ENCODE peak calls at places on chromosomes 2 and 18, in eight cellular contexts. Q is T-helper 17 cell; E is upper lobe of left lung; X is activated CD8-positive, alpha-beta T cell treated with anti-CD3 and anti-CD28 coated beads, Interleukin-2, amount 10 ng/mL, durations not matched to agents 7 days and 5 days; F is memory B cell; G is left lung; I is activated B cell treated with CpG ODN at 0.5 μM for 24 hours; R is CD4-positive, CD25-positive, alpha-beta regulatory T cell. K is an unnamed sample.

GRCh38 chr2:33091541-33092123 is 144.9 kb downstream of the LTBP1 start:
- ATAC-seq in Q (no peak), I (no peak), F (no peak), R (no peak), E (peak), G (no peak), X (no peak), K (peak)

GRCh38 chr2:221614274-221614673 is 42.2 kb upstream of the EPHA4 start:
- ATAC-seq in X (no peak), F (no peak), I (no peak), E (no peak), G (peak), Q (no peak), R (no peak), K (no peak)

GRCh38 chr2:180733330-180733729 is 247.1 kb upstream of the UBE2E3 start:
- ATAC-seq in I (no peak), E (no peak), X (no peak), F (no peak), Q (no peak), R (no peak), G (no peak), K (no peak)

GRCh38 chr2:80476535-80477117 is 172.1 kb upstream of the LRRTM1 start:
- ATAC-seq in G (no peak), Q (no peak), E (no peak), F (no peak), I (no peak), R (no peak), X (no peak), K (no peak)

GRCh38 chr2:148887349-148888002 is 12.4 kb downstream of the KIF5C start:
- ATAC-seq in I (peak), F (peak), X (peak), G (peak), Q (peak), R (no peak), E (no peak), K (no peak)

GRCh38 chr2:33478968-33479691 is 2.7 kb downstream of the RASGRP3 start:
- ATAC-seq in E (no peak), F (peak), Q (no peak), G (no peak), X (no peak), I (peak), R (no peak), K (no peak)

GRCh38 chr2:176527141-176527901 is 258.1 kb downstream of the MTX2 start:
- ATAC-seq in X (no peak), R (no peak), E (peak), I (no peak), G (peak), Q (no peak), F (no peak), K (peak)

GRCh38 chr18:69659142-69659651 is 258.5 kb downstream of the DOK6 start:
- ATAC-seq in X (no peak), I (no peak), R (no peak), F (no peak), Q (no peak), G (no peak), E (no peak), K (no peak)

GRCh38 chr2:64852771-64853241 is 136.4 kb upstream of the SLC1A4 start:
- ATAC-seq in E (peak), R (peak), Q (peak), F (peak), G (peak), X (no peak), I (peak), K (peak)

GRCh38 chr2:183078467-183079334 is at the start of gene DUSP19:
- ATAC-seq in X (peak), F (peak), G (peak), I (peak), R (peak), E (peak), Q (peak), K (peak)

GRCh38 chr2:39335930-39336329 is 92.2 kb upstream of the CDKL4 start:
- ATAC-seq in X (no peak), E (no peak), Q (no peak), I (no peak), R (no peak), G (no peak), F (no peak), K (no peak)

GRCh38 chr2:128503358-128504241 is 184.9 kb upstream of the HS6ST1 start:
- ATAC-seq in X (no peak), I (no peak), R (no peak), E (peak), Q (no peak), F (no peak), G (no peak), K (peak)

GRCh38 chr2:2806711-2807110 is 475.6 kb upstream of the MYT1L start:
- ATAC-seq in E (no peak), Q (no peak), F (no peak), G (no peak), R (no peak), X (no peak), I (no peak), K (no peak)

GRCh38 chr18:10095356-10095755 is 181.5 kb downstream of the VAPA start:
- ATAC-seq in X (no peak), I (no peak), F (no peak), E (no peak), Q (no peak), G (no peak), R (no peak), K (no peak)

GRCh38 chr2:226329180-226329579 is 470.4 kb downstream of the IRS1 start:
- ATAC-seq in Q (no peak), R (no peak), F (no peak), E (no peak), X (no peak), G (no peak), I (no peak), K (no peak)

GRCh38 chr2:240308111-240308651 is 127.3 kb upstream of the GPC1 start:
- ATAC-seq in I (no peak), E (no peak), G (no peak), X (no peak), R (no peak), F (no peak), Q (no peak), K (no peak)

GRCh38 chr2:25311866-25312575 is 29.7 kb downstream of the DNMT3A start:
- ATAC-seq in F (no peak), G (no peak), Q (no peak), E (no peak), R (no peak), X (no peak), I (no peak), K (no peak)

GRCh38 chr2:237041231-237041630 is 44.5 kb upstream of the COPS8 start:
- ATAC-seq in E (no peak), I (no peak), F (no peak), G (no peak), R (no peak), X (no peak), Q (no peak), K (no peak)

GRCh38 chr2:65594150-65594549 is 161.8 kb upstream of the SPRED2 start:
- ATAC-seq in I (no peak), E (no peak), Q (no peak), F (no peak), R (no peak), G (no peak), X (no peak), K (no peak)

GRCh38 chr18:76604642-76605240 is 109.7 kb upstream of the ZNF516 start:
- ATAC-seq in E (no peak), F (no peak), G (no peak), R (no peak), Q (no peak), X (no peak), I (no peak), K (no peak)

GRCh38 chr2:43513216-43513615 is 82.6 kb downstream of the THADA start:
- ATAC-seq in E (no peak), I (no peak), G (no peak), Q (no peak), F (no peak), X (no peak), R (no peak), K (no peak)

GRCh38 chr2:223100061-223100511 is 48.1 kb downstream of the KCNE4 start:
- ATAC-seq in F (no peak), I (no peak), E (peak), X (no peak), Q (no peak), G (peak), R (no peak), K (peak)

GRCh38 chr2:12076810-12077209 is 330.4 kb downstream of the LPIN1 start:
- ATAC-seq in E (no peak), F (no peak), Q (no peak), I (no peak), X (no peak), G (no peak), R (no peak), K (no peak)

GRCh38 chr2:28055325-28055970 is 164.9 kb downstream of the BABAM2 start:
- ATAC-seq in I (no peak), Q (no peak), X (peak), R (peak), G (no peak), F (no peak), E (no peak), K (no peak)

GRCh38 chr18:63161728-63162195 is 157.8 kb downstream of the BCL2 start:
- ATAC-seq in G (peak), Q (peak), F (peak), X (peak), I (peak), R (peak), E (peak), K (peak)

GRCh38 chr2:204825681-204826080 is 280.4 kb downstream of the PARD3B start:
- ATAC-seq in R (no peak), Q (no peak), E (no peak), X (no peak), I (no peak), F (no peak), G (no peak), K (no peak)